ENCODE peak calls at places on chromosomes 16 and 17, in five cellular contexts. L is CD8-positive, alpha-beta T cell; Z is IMR-90; K is HL-60; O is left ventricle myocardium inferior. M is an unnamed sample.
A peak's percentile ranks its signal among the peaks of the same experiment; 100 is the strongest.

GRCh38 chr17:82594571-82594970 is 53.7 kb downstream of the WDR45B start:
- DNase-seq in L (no peak), Z (no peak), K (no peak), O (no peak), M (no peak)

GRCh38 chr17:73340093-73340596 is 28.3 kb upstream of the CDC42EP4 start:
- DNase-seq in L (no peak), Z (peak; percentile 95), K (peak; percentile 25), O (no peak), M (peak; percentile 97)

GRCh38 chr16:57791903-57792461 is 10.3 kb downstream of the KIFC3 start:
- DNase-seq in L (no peak), Z (no peak), K (no peak), O (no peak), M (no peak)

GRCh38 chr17:69715656-69716055 is 301.2 kb downstream of the MAP2K6 start:
- DNase-seq in L (no peak), Z (no peak), K (no peak), O (no peak), M (no peak)

GRCh38 chr16:46632778-46633733 is 11.9 kb upstream of the SHCBP1 start:
- DNase-seq in L (no peak), Z (no peak), K (no peak), O (no peak), M (no peak)

GRCh38 chr16:588639-588888 is 1.3 kb upstream of the RAB40C start:
- DNase-seq in L (peak; percentile 68), Z (peak; percentile 80), K (peak; percentile 77), O (no peak), M (peak; percentile 92)

GRCh38 chr17:48545022-48545376 is at the start of gene HOXB2:
- DNase-seq in L (no peak), Z (peak; percentile 77), K (no peak), O (peak; percentile 45), M (peak; percentile 82)

GRCh38 chr16:47309581-47310312 is 151.1 kb downstream of the ITFG1 start:
- DNase-seq in L (no peak), Z (peak; percentile 72), K (no peak), O (no peak), M (peak; percentile 1)

GRCh38 chr17:1977583-1978395 is 47.3 kb downstream of the RTN4RL1 start:
- DNase-seq in L (no peak), Z (no peak), K (no peak), O (no peak), M (no peak)

GRCh38 chr16:17590711-17591654 is 120.2 kb upstream of the XYLT1 start:
- DNase-seq in L (no peak), Z (no peak), K (no peak), O (no peak), M (peak; percentile 72)

GRCh38 chr17:50352072-50352692 is 6.3 kb downstream of the XYLT2 start:
- DNase-seq in L (peak; percentile 25), Z (no peak), K (no peak), O (peak; percentile 52), M (no peak)

GRCh38 chr17:15456972-15457722 is 10.3 kb downstream of the CDRT4 start:
- DNase-seq in L (no peak), Z (peak; percentile 84), K (no peak), O (peak; percentile 59), M (peak; percentile 87)

GRCh38 chr16:12225816-12226480 is 249.4 kb downstream of the SNX29 start:
- DNase-seq in L (no peak), Z (peak; percentile 53), K (no peak), O (no peak), M (peak; percentile 49)

GRCh38 chr17:64118452-64118979 is 11.4 kb downstream of the ERN1 start:
- DNase-seq in L (peak; percentile 36), Z (no peak), K (peak; percentile 47), O (peak; percentile 40), M (peak; percentile 45)

GRCh38 chr16:88454315-88455057 is 1.4 kb downstream of the ZFPM1 start:
- DNase-seq in L (peak; percentile 73), Z (no peak), K (no peak), O (no peak), M (peak; percentile 30)

GRCh38 chr16:13936596-13937081 is 16.7 kb downstream of the ERCC4 start:
- DNase-seq in L (no peak), Z (peak; percentile 69), K (peak; percentile 59), O (no peak), M (peak; percentile 73)

GRCh38 chr17:32102172-32102571 is 40.1 kb upstream of the RHOT1 start:
- DNase-seq in L (no peak), Z (no peak), K (no peak), O (no peak), M (no peak)

GRCh38 chr17:32104158-32104557 is 38.1 kb upstream of the RHOT1 start:
- DNase-seq in L (no peak), Z (no peak), K (no peak), O (no peak), M (no peak)

GRCh38 chr17:32103476-32104113 is 38.7 kb upstream of the RHOT1 start:
- DNase-seq in L (no peak), Z (no peak), K (no peak), O (no peak), M (no peak)

GRCh38 chr17:32100971-32101631 is 41.2 kb upstream of the RHOT1 start:
- DNase-seq in L (no peak), Z (no peak), K (no peak), O (no peak), M (no peak)

GRCh38 chr17:32102697-32103096 is 39.6 kb upstream of the RHOT1 start:
- DNase-seq in L (no peak), Z (peak; percentile 26), K (no peak), O (no peak), M (peak; percentile 37)
- H3K27ac ChIP-seq in L (no peak overlapping the region), Z (no peak overlapping the region), K (no peak overlapping the region), O (peak overlapping the region; percentile 55), M (peak overlapping the region; percentile 18)

DNA sequence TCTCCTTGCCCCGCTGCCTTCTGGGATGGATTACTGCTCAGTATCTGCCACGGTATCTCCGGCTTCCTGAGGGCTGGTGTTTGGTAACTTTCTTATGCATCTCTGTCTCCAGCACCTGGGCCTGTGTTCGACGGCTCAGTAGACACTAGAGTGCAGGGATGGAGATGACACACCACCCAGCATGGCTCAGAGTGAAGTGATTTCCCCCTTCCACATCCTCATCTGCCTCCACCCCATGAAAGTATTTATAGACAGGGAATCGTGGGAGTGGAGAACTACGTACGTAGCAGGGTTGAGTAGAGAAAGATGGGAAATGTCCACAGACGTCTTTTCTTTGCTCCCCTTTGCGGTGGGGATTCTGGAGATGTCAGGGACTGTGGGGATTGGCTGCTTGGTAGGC is 11.8 kb upstream of the SLC25A19 start:
- DNase-seq in L (no peak), Z (no peak), K (no peak), O (no peak), M (no peak)
- H3K27ac ChIP-seq in L (no peak overlapping the region), Z (no peak overlapping the region), K (no peak overlapping the region), O (no peak overlapping the region), M (no peak overlapping the region)

DNA sequence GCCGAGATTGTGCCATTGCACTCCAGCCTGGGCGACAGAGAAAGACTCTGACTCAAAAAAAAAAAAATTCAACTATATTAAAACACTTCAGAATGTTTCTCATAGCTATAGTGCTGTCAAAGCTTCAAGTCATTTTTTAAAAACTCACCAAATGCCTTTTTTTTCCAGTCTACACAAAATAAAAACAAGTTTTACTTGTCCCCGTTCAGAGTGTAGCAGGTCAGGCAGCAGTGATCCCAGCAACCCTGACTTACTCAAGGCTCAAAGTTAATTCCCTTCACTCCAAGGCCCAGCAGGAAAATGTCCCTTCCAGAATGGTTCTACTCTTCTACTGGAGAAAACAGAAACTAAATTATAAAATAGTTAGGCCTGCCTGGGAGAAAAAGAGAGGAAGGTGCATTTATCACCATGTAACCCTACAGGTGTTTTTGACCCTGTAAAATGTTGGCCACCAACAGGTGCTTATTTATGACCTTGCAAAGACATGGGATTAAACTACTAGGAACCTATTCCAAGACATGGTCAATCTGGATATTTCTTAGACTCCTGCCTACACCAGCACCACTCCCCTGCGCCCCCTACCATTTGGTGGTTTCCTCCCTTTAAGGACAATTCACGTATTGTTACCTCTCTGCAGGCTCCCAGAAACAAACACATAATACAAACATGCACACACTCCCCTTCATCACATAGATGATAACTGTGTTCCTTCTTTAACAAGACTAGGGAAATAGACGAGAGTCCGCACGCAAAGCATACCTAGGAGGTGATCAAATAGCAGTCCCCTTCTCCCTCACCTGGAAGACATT is 5.4 kb downstream of the AMFR start:
- DNase-seq in L (no peak), Z (no peak), K (no peak), O (no peak), M (no peak)
- H3K27ac ChIP-seq in L (no peak overlapping the region), Z (no peak overlapping the region), K (no peak overlapping the region), O (no peak overlapping the region), M (peak overlapping the region; percentile 52)

GRCh38 chr17:76560877-76561221 is 21.0 kb downstream of the PRCD start:
- DNase-seq in L (no peak), Z (no peak), K (no peak), O (no peak), M (peak; percentile 14)
- H3K27ac ChIP-seq in L (peak overlapping the region; percentile 38), Z (peak overlapping the region; percentile 56), K (peak overlapping the region; percentile 96), O (peak overlapping the region; percentile 87), M (peak overlapping the region; percentile 85)

GRCh38 chr17:17855976-17856375 is 19.2 kb upstream of the SREBF1 start:
- DNase-seq in L (no peak), Z (no peak), K (no peak), O (no peak), M (peak; percentile 36)

GRCh38 chr17:17857496-17857895 is 20.7 kb upstream of the SREBF1 start:
- DNase-seq in L (no peak), Z (no peak), K (no peak), O (no peak), M (no peak)

GRCh38 chr17:17853811-17854527 is 17.2 kb upstream of the SREBF1 start:
- DNase-seq in L (no peak), Z (no peak), K (no peak), O (no peak), M (peak; percentile 40)

GRCh38 chr17:17856386-17856785 is 19.6 kb upstream of the SREBF1 start:
- DNase-seq in L (no peak), Z (no peak), K (no peak), O (no peak), M (no peak)

DNA sequence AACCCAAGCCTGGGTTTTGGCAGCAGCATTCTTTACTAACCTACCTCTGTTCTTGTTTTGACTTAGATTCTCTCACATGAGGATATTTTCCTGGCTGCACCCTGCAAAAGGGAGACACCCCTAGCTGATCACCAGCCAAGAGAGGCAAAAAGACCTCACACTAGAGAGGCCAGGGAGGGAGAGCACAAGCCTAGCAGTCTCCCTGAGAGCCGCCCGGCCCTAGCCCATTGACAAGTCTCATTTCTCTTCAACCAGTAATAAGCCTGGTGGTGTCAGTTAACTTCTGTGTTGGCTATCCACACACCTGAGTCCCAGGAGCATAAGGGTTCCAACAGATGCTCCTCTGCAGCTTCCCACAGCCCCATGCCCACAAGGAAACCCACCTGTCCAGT is 18.5 kb upstream of the SREBF1 start:
- DNase-seq in L (no peak), Z (no peak), K (no peak), O (no peak), M (no peak)
- H3K27ac ChIP-seq in L (no peak overlapping the region), Z (no peak overlapping the region), K (no peak overlapping the region), O (no peak overlapping the region), M (no peak overlapping the region)

DNA sequence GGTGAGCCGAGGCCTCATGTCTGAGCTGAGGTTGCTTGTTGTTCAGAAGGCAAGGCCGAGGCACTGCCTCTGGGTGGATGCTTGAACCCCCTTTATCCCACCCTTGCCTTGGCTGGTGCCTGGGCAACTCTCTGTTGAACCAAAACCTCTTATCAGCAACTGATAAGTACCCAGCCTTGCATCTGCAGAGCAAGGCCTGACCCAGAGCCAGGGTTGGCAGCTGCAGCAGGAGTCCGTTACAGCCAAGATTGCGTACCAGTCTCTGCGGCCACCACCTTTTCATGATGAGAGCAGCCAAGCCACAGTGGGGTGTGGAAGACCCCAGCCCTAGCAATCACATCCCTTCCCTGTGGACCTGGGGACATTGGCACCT is 118.3 kb downstream of the RAB11FIP4 start:
- DNase-seq in L (no peak), Z (no peak), K (no peak), O (no peak), M (no peak)
- H3K27ac ChIP-seq in L (peak overlapping the region; percentile 66), Z (no peak overlapping the region), K (no peak overlapping the region), O (peak overlapping the region; percentile 86), M (no peak overlapping the region)

M was measured in GM23248.